ENCODE peak calls at places on chromosomes 13 and 19, in eight cellular contexts. A is fibroblast of lung, K is heart right ventricle, L is fibroblast of mammary gland, C is astrocyte of the cerebellum, W is cardiac muscle cell, F is brain microvascular endothelial cell, S is BJ. Z is an unnamed sample.

GRCh38 chr13:66532146-66532545 is 698.0 kb downstream of the PCDH9 start:
- DNase-seq in S (peak), K (no peak), L (peak), A (peak), W (no peak), F (peak), C (peak), Z (peak)

GRCh38 chr19:8696993-8697392 is 1.6 kb downstream of the ACTL9 start:
- DNase-seq in L (no peak), W (no peak), S (no peak), C (no peak), A (no peak), F (no peak), K (no peak), Z (no peak)

GRCh38 chr13:26561636-26562537 is 4.4 kb downstream of the WASF3 start:
- DNase-seq in L (peak), F (peak), A (peak), S (peak), C (peak), W (peak), K (no peak), Z (peak)

GRCh38 chr13:110415669-110416068 is 108.6 kb downstream of the COL4A2 start:
- DNase-seq in K (no peak), A (no peak), C (no peak), S (no peak), L (peak), F (no peak), W (no peak), Z (no peak)

GRCh38 chr13:113021811-113022210 is 52.8 kb downstream of the MCF2L start:
- DNase-seq in K (peak), L (no peak), A (no peak), W (no peak), F (no peak), C (no peak), S (no peak), Z (no peak)

GRCh38 chr19:8635422-8635821 is 5.0 kb downstream of the NFILZ start:
- DNase-seq in K (no peak), A (peak), C (no peak), S (no peak), L (no peak), F (peak), W (no peak), Z (peak)

GRCh38 chr19:43572172-43572588 is 3.1 kb downstream of the XRCC1 start:
- DNase-seq in W (no peak), S (no peak), A (no peak), K (no peak), F (no peak), C (no peak), L (no peak), Z (no peak)

GRCh38 chr13:101627556-101627943 is 175.1 kb downstream of the ITGBL1 start:
- DNase-seq in C (no peak), W (no peak), L (peak), F (no peak), K (no peak), S (no peak), A (peak), Z (no peak)

GRCh38 chr19:18493440-18494266 is 28.2 kb downstream of the ELL start:
- DNase-seq in A (no peak), K (no peak), S (no peak), C (no peak), F (no peak), W (no peak), L (no peak), Z (no peak)

GRCh38 chr19:54806516-54806838 is 3.1 kb downstream of the KIR2DL4 start:
- DNase-seq in L (no peak), W (no peak), K (no peak), C (no peak), S (no peak), F (no peak), A (no peak), Z (no peak)

GRCh38 chr19:12723383-12723642 is 419 bp downstream of the TNPO2 start:
- DNase-seq in A (peak), K (no peak), W (peak), F (no peak), L (peak), C (no peak), S (no peak), Z (no peak)

GRCh38 chr13:90068658-90069057 is 1278.8 kb upstream of the MIR17HG start:
- DNase-seq in A (no peak), C (no peak), W (no peak), F (no peak), S (no peak), K (no peak), L (no peak), Z (no peak)

GRCh38 chr13:24741016-24741662 is 22.8 kb upstream of the RNF17 start:
- DNase-seq in K (no peak), W (no peak), F (no peak), S (no peak), A (no peak), C (no peak), L (no peak), Z (no peak)
- TF ChIP-seq CTCF in K (no peak), W (peak), F (peak), S (peak), A (no peak), C (no peak), L (peak), Z (peak)

GRCh38 chr19:801861-802496 is 4.7 kb downstream of the PTBP1 start:
- DNase-seq in W (peak), K (no peak), F (no peak), C (no peak), A (peak), S (no peak), L (peak), Z (peak)
- H3K4me3 ChIP-seq in W (no peak), K (peak), F (peak), C (peak), A (no peak), S (peak), L (peak), Z (peak)

DNA sequence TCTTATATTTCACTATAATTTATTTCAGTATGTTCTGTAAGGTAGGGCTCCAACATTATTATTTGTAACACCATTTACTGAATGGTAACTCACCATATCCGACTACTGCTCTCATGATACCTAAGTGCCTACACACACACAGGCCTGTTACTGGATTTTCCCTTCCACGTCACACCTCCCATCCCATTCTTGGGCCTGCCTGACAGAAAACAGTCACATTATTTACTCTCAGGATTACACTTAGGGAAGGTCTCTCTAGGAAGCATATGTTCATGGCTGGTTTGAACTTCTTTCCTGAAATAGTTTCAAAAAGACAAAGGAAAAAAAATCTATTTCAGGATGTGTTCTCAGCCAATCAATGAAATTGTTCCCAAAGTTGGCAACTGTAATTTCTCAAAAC is 102.3 kb upstream of the DOCK9 start:
- DNase-seq in K (no peak), C (no peak), W (no peak), L (no peak), S (no peak), F (no peak), A (no peak), Z (no peak)
- TF ChIP-seq CTCF in K (no peak), C (no peak), W (no peak), L (no peak), S (no peak), F (no peak), A (no peak), Z (no peak)

DNA sequence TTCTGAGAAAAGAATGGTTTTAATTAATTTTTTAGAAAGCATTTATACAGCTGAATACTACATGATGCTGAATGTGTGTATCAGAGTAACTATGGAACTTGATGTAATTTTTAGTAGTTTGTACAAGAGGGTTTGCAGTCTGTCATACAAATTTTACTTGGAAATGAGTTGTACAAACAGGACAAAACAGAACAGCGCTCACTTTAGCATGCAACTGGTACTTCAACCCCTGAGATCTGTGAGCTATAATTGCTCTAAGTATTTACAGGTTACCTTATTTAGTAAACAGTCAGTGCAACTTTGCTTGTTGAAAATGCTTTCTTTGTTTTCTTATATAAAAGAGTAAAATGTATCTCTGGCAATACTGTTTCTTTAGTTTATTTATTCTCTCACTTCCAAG is 719 bp downstream of the TNFRSF19 start:
- DNase-seq in K (no peak), C (no peak), W (no peak), F (no peak), A (peak), L (peak), S (no peak), Z (peak)
- H3K4me3 ChIP-seq in K (peak), C (peak), W (peak), F (peak), A (peak), L (no peak), S (peak), Z (peak)

DNA sequence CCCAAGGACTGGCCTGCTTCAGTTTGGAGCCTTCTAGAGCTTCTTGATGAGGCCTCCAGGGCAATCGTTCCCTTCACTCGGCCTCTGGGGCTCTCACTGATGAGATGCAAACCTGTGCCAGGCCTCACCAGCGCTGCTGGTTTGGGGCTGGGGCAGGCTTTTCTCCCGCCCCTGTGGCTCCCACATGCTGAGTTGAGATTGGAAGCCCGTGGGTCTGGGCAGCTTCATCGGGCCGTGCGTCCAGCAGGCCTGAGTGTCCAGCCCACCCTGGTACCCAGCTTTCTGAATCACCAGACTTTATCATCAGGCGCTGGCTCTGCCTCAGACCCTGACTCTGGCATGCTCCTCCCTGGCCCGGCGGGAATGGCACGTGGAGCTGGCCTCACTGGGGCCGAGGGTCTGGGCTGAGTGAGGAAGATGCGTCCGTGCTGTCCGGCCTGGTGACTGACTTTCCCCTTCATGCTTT is 4.3 kb downstream of the CALM3 start:
- DNase-seq in K (no peak), F (no peak), A (no peak), L (no peak), S (no peak), C (no peak), W (no peak), Z (no peak)
- TF ChIP-seq CTCF in K (no peak), F (no peak), A (no peak), L (no peak), S (no peak), C (no peak), W (no peak), Z (no peak)

GRCh38 chr19:10887616-10888367 is 16.4 kb downstream of the CARM1 start:
- DNase-seq in C (no peak), F (no peak), L (no peak), W (peak), K (no peak), A (no peak), S (no peak), Z (no peak)
- H3K4me3 ChIP-seq in C (no peak), F (no peak), L (no peak), W (no peak), K (no peak), A (no peak), S (no peak), Z (no peak)